ENCODE peak calls at places on chromosomes 13 and 19, in six cellular contexts. X is NCI-H1436, O is GDM1, Z is mucosa of gallbladder, D is hypothalamus, P is activated gamma-delta T cell treated with Interleukin-2 at 50 U/mL for 16 hours. F is an unnamed sample.

GRCh38 chr13:41595298-41595697 is 137.9 kb downstream of the RGCC start:
- DNase-seq in D (no peak), Z (no peak), P (no peak), O (no peak), X (no peak), F (no peak)

GRCh38 chr13:51032831-51033230 is 78.2 kb downstream of the C13orf42 start:
- DNase-seq in Z (no peak), D (no peak), X (no peak), O (no peak), P (no peak), F (no peak)

GRCh38 chr13:50529154-50529882 is 314.2 kb downstream of the DLEU7 start:
- DNase-seq in O (peak), D (peak), Z (peak), P (no peak), X (peak), F (peak)

GRCh38 chr19:54481326-54481930 is 8.3 kb upstream of the CDC42EP5 start:
- DNase-seq in D (peak), X (peak), O (peak), P (no peak), Z (no peak), F (peak)

GRCh38 chr13:103022328-103022727 is 43.9 kb downstream of the SLC10A2 start:
- DNase-seq in Z (no peak), P (no peak), O (no peak), X (no peak), D (no peak), F (no peak)

GRCh38 chr19:35093941-35094647 is 21.5 kb upstream of the FXYD3 start:
- DNase-seq in Z (no peak), P (no peak), X (no peak), O (no peak), D (no peak), F (no peak)

GRCh38 chr19:50461066-50461875 is 15.0 kb upstream of the EMC10 start:
- DNase-seq in X (peak), O (peak), D (peak), P (peak), Z (peak), F (peak)

GRCh38 chr13:73069206-73069815 is 10.5 kb downstream of the KLF5 start:
- DNase-seq in O (no peak), Z (no peak), D (no peak), X (no peak), P (no peak), F (no peak)

GRCh38 chr19:6402834-6403608 is 10.1 kb upstream of the GTF2F1 start:
- DNase-seq in Z (no peak), X (no peak), D (peak), O (no peak), P (no peak), F (no peak)

GRCh38 chr19:11541238-11541637 is 2.6 kb downstream of the CNN1 start:
- DNase-seq in O (no peak), Z (no peak), P (no peak), D (no peak), X (no peak), F (no peak)

GRCh38 chr19:46717034-46717715 is at the start of gene PRKD2:
- DNase-seq in D (peak), P (peak), X (peak), O (peak), Z (peak), F (peak)

GRCh38 chr13:31207630-31208549 is 8.1 kb downstream of the B3GLCT start:
- DNase-seq in D (no peak), P (no peak), Z (no peak), O (no peak), X (no peak), F (peak)

F was measured in NCI-H526.